ENCODE peak calls at places on chromosomes 16 and 17, in eight cellular contexts. Q, T, E, O, Y, A, W and P are unnamed samples. For H3K9me2, the result is how much of the 10 kb centered on the place peaks cover.

GRCh38 chr17:45168991-45169752 is 7.5 kb downstream of the HEXIM2 start:
- DNase-seq in W (no peak), T (no peak), Y (no peak), Q (no peak), E (no peak), A (no peak), O (peak), P (no peak)

GRCh38 chr16:69033550-69033949 is 71.9 kb upstream of the HAS3 start:
- DNase-seq in T (no peak), W (no peak), Y (no peak), A (no peak), Q (no peak), E (no peak), O (no peak), P (no peak)

GRCh38 chr17:37523715-37524219 is 34.1 kb downstream of the DUSP14 start:
- DNase-seq in O (no peak), Y (no peak), A (no peak), E (no peak), Q (no peak), T (no peak), W (no peak), P (no peak)

GRCh38 chr17:68381076-68381900 is 76.0 kb downstream of the WIPI1 start:
- DNase-seq in O (no peak), A (no peak), W (no peak), T (peak), E (peak), Q (peak), Y (no peak), P (peak)

GRCh38 chr16:22353188-22353919 is 21.1 kb downstream of the CDR2 start:
- DNase-seq in W (no peak), A (no peak), E (peak), T (peak), O (peak), Q (peak), Y (no peak), P (peak)

GRCh38 chr16:52861614-52862022 is 191.1 kb downstream of the CHD9NB start:
- DNase-seq in E (no peak), T (peak), Q (peak), W (peak), Y (no peak), A (no peak), O (peak), P (peak)

GRCh38 chr16:12535535-12536411 is 267.9 kb downstream of the CPPED1 start:
- DNase-seq in O (peak), A (no peak), Q (peak), T (no peak), W (no peak), E (no peak), Y (no peak), P (no peak)

GRCh38 chr16:87806246-87806607 is 40.4 kb upstream of the KLHDC4 start:
- DNase-seq in T (peak), Q (no peak), W (no peak), O (no peak), A (no peak), Y (no peak), E (peak), P (peak)

GRCh38 chr17:2259769-2260536 is 43.6 kb downstream of the SMG6 start:
- DNase-seq in E (no peak), O (no peak), Y (no peak), A (peak), Q (peak), W (no peak), T (peak), P (no peak)

GRCh38 chr17:82228278-82228841 is 482 bp upstream of the SLC16A3 start:
- DNase-seq in Y (peak), E (peak), O (peak), A (peak), Q (peak), W (no peak), T (no peak), P (no peak)

GRCh38 chr17:50762177-50762576 is 5.1 kb downstream of the ANKRD40CL start:
- DNase-seq in W (no peak), A (no peak), O (no peak), T (no peak), E (no peak), Y (no peak), Q (no peak), P (no peak)
- H3K9me2 ChIP-seq in W (under half), A (under half), O (under half), T (under half), E (under half), Y (under half), Q (under half), P (under half)

GRCh38 chr16:86466695-86467406 is 43.5 kb upstream of the FOXF1 start:
- DNase-seq in A (no peak), T (no peak), E (no peak), Y (no peak), Q (no peak), O (no peak), W (no peak), P (no peak)
- H3K9me2 ChIP-seq in A (under half), T (under half), E (under half), Y (under half), Q (under half), O (under half), W (under half), P (under half)

GRCh38 chr17:17789410-17789809 is 47.4 kb downstream of the SREBF1 start:
- DNase-seq in W (no peak), Q (no peak), A (no peak), E (no peak), O (no peak), T (no peak), Y (no peak), P (no peak)
- H3K9me2 ChIP-seq in W (under half), Q (under half), A (under half), E (under half), O (under half), T (under half), Y (under half), P (under half)

GRCh38 chr16:685967-686366 is 1.8 kb upstream of the JMJD8 start:
- DNase-seq in E (peak), A (no peak), W (peak), Q (peak), T (peak), O (peak), Y (no peak), P (no peak)

GRCh38 chr16:686459-687260 is 2.5 kb upstream of the JMJD8 start:
- DNase-seq in O (no peak), T (no peak), A (no peak), E (no peak), Y (no peak), Q (no peak), W (no peak), P (no peak)

GRCh38 chr16:692356-693108 is 2.3 kb upstream of the WDR24 start:
- DNase-seq in O (no peak), A (no peak), Y (no peak), W (no peak), E (no peak), T (no peak), Q (no peak), P (no peak)

GRCh38 chr16:687499-687898 is 2.7 kb downstream of the WDR24 start:
- DNase-seq in W (no peak), O (no peak), Q (no peak), E (no peak), A (no peak), T (no peak), Y (no peak), P (no peak)

DNA sequence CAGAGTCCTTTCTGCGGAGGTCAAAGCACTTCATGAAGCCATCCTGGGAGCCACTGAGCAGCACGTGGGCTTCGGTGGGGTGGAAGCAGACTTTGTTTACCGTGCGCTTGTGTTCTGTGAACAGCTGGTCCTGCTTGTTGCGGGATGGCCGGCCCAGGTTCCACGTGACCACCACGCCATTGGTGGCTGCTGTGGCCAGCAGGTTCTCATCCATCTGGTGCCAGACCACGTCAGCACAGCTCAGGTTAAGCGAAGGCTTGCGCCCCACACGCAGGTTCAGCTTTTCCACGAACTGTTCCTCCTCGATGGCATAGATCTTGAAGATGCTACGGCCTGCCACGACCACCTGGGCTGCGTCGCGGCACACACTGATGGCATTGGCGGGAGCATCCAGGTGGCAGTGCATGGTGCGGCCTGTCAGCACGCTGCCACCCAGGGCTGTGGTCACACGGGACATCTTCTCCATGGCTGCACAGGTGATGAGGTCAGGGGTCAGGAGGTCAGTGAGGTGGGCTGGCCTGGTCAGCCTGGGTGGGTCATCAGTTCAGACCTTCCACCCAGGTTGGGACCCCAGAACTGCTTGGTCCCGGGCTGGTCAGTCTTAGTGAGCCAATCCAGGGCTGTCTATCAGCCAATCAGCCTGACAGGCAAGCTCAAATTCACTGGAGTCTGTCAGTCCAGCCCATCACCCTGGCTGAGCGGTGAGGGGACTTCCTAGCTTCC is 862 bp downstream of the WDR24 start:
- DNase-seq in E (no peak), W (no peak), O (no peak), Q (no peak), A (no peak), T (no peak), Y (no peak), P (no peak)
- H3K9me2 ChIP-seq in E (under half), W (under half), O (under half), Q (under half), A (under half), T (under half), Y (under half), P (under half)